ENCODE peak calls at places on chromosomes 7 and 10, in six cellular contexts. O is transverse colon; T is CD4-positive, alpha-beta memory T cell; I is small intestine; B is lower lobe of right lung; W is mucosa of descending colon. N is an unnamed sample.

GRCh38 chr10:28241766-28242399 is 61.0 kb downstream of the MPP7 start:
- DNase-seq in T (peak; percentile 37), W (no peak), O (peak; percentile 17), I (peak; percentile 55), B (no peak), N (no peak)

GRCh38 chr7:52639981-52640380 is 395.5 kb upstream of the POM121L12 start:
- DNase-seq in O (no peak), B (no peak), T (no peak), W (no peak), I (no peak), N (no peak)

GRCh38 chr10:48727866-48728265 is 43.2 kb downstream of the WDFY4 start:
- DNase-seq in T (no peak), O (no peak), I (no peak), B (no peak), W (no peak), N (no peak)

GRCh38 chr10:3874988-3875841 is 90.2 kb upstream of the KLF6 start:
- DNase-seq in I (peak; percentile 53), T (peak; percentile 76), W (no peak), O (peak; percentile 48), B (no peak), N (no peak)

GRCh38 chr7:84746347-84746746 is 440.5 kb downstream of the SEMA3D start:
- DNase-seq in B (no peak), I (peak; percentile 31), T (no peak), W (no peak), O (no peak), N (no peak)

GRCh38 chr7:35781200-35781701 is 19.6 kb upstream of the SEPTIN7 start:
- DNase-seq in I (no peak), T (no peak), W (no peak), O (no peak), B (no peak), N (no peak)

GRCh38 chr7:10237306-10237705 is 736.4 kb upstream of the PHF14 start:
- DNase-seq in T (no peak), I (no peak), O (no peak), B (no peak), W (no peak), N (no peak)

GRCh38 chr7:85471740-85472139 is 284.9 kb upstream of the SEMA3D start:
- DNase-seq in O (no peak), W (no peak), I (no peak), B (no peak), T (no peak), N (no peak)

GRCh38 chr7:106216517-106217088 is 68.2 kb downstream of the NAMPT start:
- DNase-seq in B (no peak), I (peak; percentile 5), W (no peak), T (no peak), O (peak; percentile 28), N (no peak)

GRCh38 chr10:23035569-23035968 is 59.8 kb upstream of the MSRB2 start:
- DNase-seq in I (no peak), W (no peak), O (no peak), B (no peak), T (no peak), N (no peak)

GRCh38 chr7:22184549-22185199 is 172.3 kb downstream of the RAPGEF5 start:
- DNase-seq in B (no peak), O (no peak), T (no peak), I (no peak), W (no peak), N (no peak)

GRCh38 chr7:111029574-111030357 is 61.2 kb upstream of the LRRN3 start:
- DNase-seq in O (peak; percentile 8), W (no peak), B (no peak), T (no peak), I (peak; percentile 23), N (no peak)

GRCh38 chr10:7251696-7252465 is 159.0 kb downstream of the SFMBT2 start:
- DNase-seq in O (no peak), I (no peak), W (no peak), B (no peak), T (no peak), N (no peak)

GRCh38 chr10:46240684-46241565 is 45.9 kb upstream of the ANTXRL start:
- DNase-seq in W (no peak), O (no peak), B (no peak), T (no peak), I (no peak), N (no peak)

GRCh38 chr10:49010831-49011230 is 71.2 kb upstream of the LRRC18 start:
- DNase-seq in B (no peak), T (no peak), O (no peak), I (no peak), W (no peak), N (no peak)

GRCh38 chr7:361680-362415 is 71.9 kb downstream of the FOXL3 start:
- DNase-seq in W (no peak), O (no peak), T (no peak), I (no peak), B (peak; percentile 8), N (no peak)

GRCh38 chr10:63700209-63700934 is 179.2 kb downstream of the REEP3 start:
- DNase-seq in W (no peak), T (no peak), B (no peak), O (no peak), I (no peak), N (no peak)

GRCh38 chr7:113891828-113892227 is 27.0 kb downstream of the PPP1R3A start:
- DNase-seq in I (no peak), W (no peak), O (no peak), B (no peak), T (no peak), N (no peak)

GRCh38 chr10:123240776-123241175 is 86.6 kb downstream of the BUB3 start:
- DNase-seq in W (no peak), O (no peak), I (no peak), T (no peak), B (no peak), N (no peak)

GRCh38 chr7:84455788-84456187 is 261.2 kb upstream of the SEMA3A start:
- DNase-seq in I (no peak), W (no peak), O (no peak), T (no peak), B (no peak), N (no peak)

GRCh38 chr7:99864041-99864440 is 12.8 kb downstream of the OR2AE1 start:
- DNase-seq in O (no peak), T (no peak), B (no peak), I (no peak), W (no peak), N (no peak)

GRCh38 chr7:69723663-69724062 is 125.4 kb downstream of the AUTS2 start:
- DNase-seq in W (no peak), O (no peak), I (no peak), B (no peak), T (no peak), N (no peak)

GRCh38 chr10:93415693-93416092 is 66.4 kb downstream of the MYOF start:
- DNase-seq in W (no peak), O (no peak), I (no peak), B (no peak), T (no peak), N (no peak)

GRCh38 chr7:105678811-105679495 is 97.7 kb upstream of the EFCAB10 start:
- DNase-seq in I (peak; percentile 74), B (peak; percentile 84), W (peak; percentile 88), O (peak; percentile 76), T (no peak), N (no peak)

GRCh38 chr7:20439384-20439783 is 108.7 kb downstream of the ITGB8 start:
- DNase-seq in I (no peak), T (no peak), O (no peak), W (no peak), B (no peak), N (no peak)

GRCh38 chr7:82044497-82045080 is 274.7 kb upstream of the HGF start:
- DNase-seq in I (peak; percentile 47), W (no peak), B (no peak), T (no peak), O (peak; percentile 14), N (no peak)

GRCh38 chr10:18140149-18140956 is at the start of gene CACNB2:
- DNase-seq in O (peak; percentile 75), T (no peak), B (peak; percentile 57), W (peak; percentile 74), I (peak; percentile 63), N (no peak)

DNA sequence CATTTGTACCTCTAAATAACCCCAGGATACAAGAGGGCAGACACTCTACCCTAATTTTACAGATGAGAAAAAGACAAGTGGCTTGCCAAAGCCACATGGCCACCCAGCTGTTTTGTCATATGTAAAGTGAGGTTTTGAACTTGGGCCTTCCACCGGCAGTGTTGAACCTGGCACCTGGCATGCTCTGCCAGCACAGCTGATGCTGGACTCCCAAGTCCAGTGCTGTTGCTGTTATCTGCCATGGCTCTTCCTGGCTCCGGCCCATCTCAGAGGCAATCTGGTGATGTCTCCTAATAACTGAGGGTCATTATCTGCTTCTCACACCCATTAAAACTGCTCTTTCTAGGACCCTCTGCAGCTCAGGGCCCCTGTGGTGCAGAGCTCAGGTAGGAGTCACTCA is 25.0 kb downstream of the BCCIP start:
- DNase-seq in O (no peak), W (no peak), T (no peak), B (no peak), I (no peak), N (no peak)
- H3K36me3 ChIP-seq in O (no peaks in the 10 kb centered on the region), W (peaks cover 6% of the 10 kb centered on the region), T (no peaks in the 10 kb centered on the region), B (peaks cover 75% of the 10 kb centered on the region), I (peaks cover 7% of the 10 kb centered on the region), N (no peaks in the 10 kb centered on the region)

DNA sequence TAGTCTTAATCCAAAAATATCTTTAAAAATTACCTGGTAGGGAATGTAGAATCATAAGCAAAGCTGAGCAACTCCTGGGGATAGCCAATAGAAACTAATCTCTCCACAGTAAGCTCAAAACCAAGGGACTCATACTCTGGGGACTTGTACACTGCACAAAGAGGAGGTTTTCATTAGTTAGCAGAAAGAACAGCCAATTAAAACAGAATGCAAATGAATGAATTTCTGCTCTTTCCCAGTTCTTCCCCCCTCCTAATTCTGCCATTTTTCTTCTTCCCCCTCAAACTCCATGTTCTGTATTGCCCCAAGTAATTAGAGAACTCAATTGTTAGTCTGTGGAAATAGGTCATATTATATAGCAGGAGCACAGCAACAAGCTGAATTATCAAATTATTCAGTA is 86.5 kb downstream of the NT5C2 start:
- DNase-seq in I (no peak), O (no peak), T (no peak), B (no peak), W (no peak), N (no peak)
- H3K36me3 ChIP-seq in I (no peaks in the 10 kb centered on the region), O (no peaks in the 10 kb centered on the region), T (peaks cover 8% of the 10 kb centered on the region), B (peaks cover 56% of the 10 kb centered on the region), W (no peaks in the 10 kb centered on the region), N (peaks cover 79% of the 10 kb centered on the region)

GRCh38 chr7:135199439-135199838 is 11.9 kb downstream of the WDR91 start:
- DNase-seq in B (no peak), I (no peak), O (no peak), W (no peak), T (no peak), N (no peak)
- H3K36me3 ChIP-seq in B (peaks cover 96% of the 10 kb centered on the region), I (peaks cover 10% of the 10 kb centered on the region), O (no peaks in the 10 kb centered on the region), W (no peaks in the 10 kb centered on the region), T (peaks cover 33% of the 10 kb centered on the region), N (peaks cover 100% of the 10 kb centered on the region)

GRCh38 chr10:29525762-29526161 is 109.0 kb downstream of the SVIL start:
- DNase-seq in T (no peak), B (no peak), I (no peak), O (no peak), W (no peak), N (no peak)

GRCh38 chr10:29532256-29532878 is 102.4 kb downstream of the SVIL start:
- DNase-seq in W (no peak), O (no peak), I (no peak), T (no peak), B (no peak), N (no peak)

GRCh38 chr10:29530112-29530976 is 104.4 kb downstream of the SVIL start:
- DNase-seq in I (no peak), W (no peak), O (no peak), B (no peak), T (no peak), N (no peak)

GRCh38 chr10:29533046-29533445 is 101.7 kb downstream of the SVIL start:
- DNase-seq in O (no peak), W (no peak), I (no peak), B (no peak), T (no peak), N (no peak)

GRCh38 chr10:29529146-29529545 is 105.6 kb downstream of the SVIL start:
- DNase-seq in W (no peak), O (no peak), I (no peak), B (no peak), T (no peak), N (no peak)
- H3K36me3 ChIP-seq in W (no peaks in the 10 kb centered on the region), O (no peaks in the 10 kb centered on the region), I (peaks cover 2% of the 10 kb centered on the region), B (peaks cover 66% of the 10 kb centered on the region), T (peaks cover 4% of the 10 kb centered on the region), N (peaks cover 12% of the 10 kb centered on the region)

N was measured in esophagus squamous epithelium.